ENCODE peak calls at places on chromosome 6, in four cellular contexts. One of them, this sample, is unnamed.

GRCh38 chr6:108797951-108798671 is 50.1 kb upstream of the ARMC2 start:
- DNase-seq in NCI-H69: no peak
- DNase-seq in AG20443: no peak
- DNase-seq in progenitor cell of endocrine pancreas: no peak
- DNase-seq in this sample: no peak

GRCh38 chr6:118980063-118980462 is 45.1 kb upstream of the MCM9 start:
- DNase-seq in AG20443: no peak
- DNase-seq in NCI-H69: no peak
- DNase-seq in progenitor cell of endocrine pancreas: no peak
- DNase-seq in this sample: no peak

GRCh38 chr6:68559716-68560115 is 75.4 kb upstream of the ADGRB3 start:
- DNase-seq in AG20443: no peak
- DNase-seq in progenitor cell of endocrine pancreas: no peak
- DNase-seq in NCI-H69: peak; percentile 86
- DNase-seq in this sample: no peak

GRCh38 chr6:156904176-156904967 is 127.2 kb downstream of the ARID1B start:
- DNase-seq in NCI-H69: peak; percentile 37
- DNase-seq in AG20443: no peak
- DNase-seq in progenitor cell of endocrine pancreas: no peak
- DNase-seq in this sample: no peak

GRCh38 chr6:166862287-166862977 is 93.9 kb downstream of the RNASET2 start:
- DNase-seq in AG20443: peak; percentile 33
- DNase-seq in NCI-H69: peak; percentile 66
- DNase-seq in progenitor cell of endocrine pancreas: peak; percentile 23
- DNase-seq in this sample: no peak

GRCh38 chr6:118506071-118506638 is 41.9 kb upstream of the PLN start:
- DNase-seq in AG20443: no peak
- DNase-seq in NCI-H69: peak; percentile 82
- DNase-seq in progenitor cell of endocrine pancreas: no peak
- DNase-seq in this sample: no peak

GRCh38 chr6:37283786-37284185 is 25.8 kb upstream of the TMEM217 start:
- DNase-seq in AG20443: peak; percentile 51
- DNase-seq in NCI-H69: no peak
- DNase-seq in progenitor cell of endocrine pancreas: no peak
- DNase-seq in this sample: no peak

GRCh38 chr6:34200340-34200971 is 36.2 kb upstream of the HMGA1 start:
- DNase-seq in progenitor cell of endocrine pancreas: no peak
- DNase-seq in NCI-H69: peak; percentile 26
- DNase-seq in AG20443: no peak
- DNase-seq in this sample: no peak

GRCh38 chr6:5747379-5747778 is 259.3 kb downstream of the NRN1 start:
- DNase-seq in AG20443: no peak
- DNase-seq in NCI-H69: peak; percentile 32
- DNase-seq in progenitor cell of endocrine pancreas: no peak
- DNase-seq in this sample: no peak

GRCh38 chr6:157520117-157520406 is 139.1 kb downstream of the ZDHHC14 start:
- DNase-seq in AG20443: no peak
- DNase-seq in NCI-H69: no peak
- DNase-seq in progenitor cell of endocrine pancreas: no peak
- DNase-seq in this sample: no peak

GRCh38 chr6:138105880-138106664 is 1.1 kb downstream of the PERP start:
- DNase-seq in NCI-H69: peak; percentile 95
- DNase-seq in AG20443: no peak
- DNase-seq in progenitor cell of endocrine pancreas: no peak
- DNase-seq in this sample: no peak

GRCh38 chr6:151974061-151974617 is 166.7 kb downstream of the ESR1 start:
- DNase-seq in NCI-H69: no peak
- DNase-seq in AG20443: no peak
- DNase-seq in progenitor cell of endocrine pancreas: no peak
- DNase-seq in this sample: no peak

GRCh38 chr6:7267521-7268091 is 45.4 kb downstream of the SSR1 start:
- DNase-seq in progenitor cell of endocrine pancreas: no peak
- DNase-seq in AG20443: peak; percentile 96
- DNase-seq in NCI-H69: peak; percentile 84
- DNase-seq in this sample: peak; percentile 25

GRCh38 chr6:117907600-117908245 is 659 bp downstream of the SLC35F1 start:
- DNase-seq in AG20443: peak; percentile 29
- DNase-seq in NCI-H69: peak; percentile 51
- DNase-seq in progenitor cell of endocrine pancreas: peak; percentile 39
- DNase-seq in this sample: no peak

GRCh38 chr6:37625591-37626374 is 71.9 kb downstream of the MDGA1 start:
- DNase-seq in AG20443: no peak
- DNase-seq in progenitor cell of endocrine pancreas: no peak
- DNase-seq in NCI-H69: peak; percentile 31
- DNase-seq in this sample: no peak

GRCh38 chr6:147043994-147044477 is 160.2 kb upstream of the STXBP5 start:
- DNase-seq in progenitor cell of endocrine pancreas: no peak
- DNase-seq in AG20443: no peak
- DNase-seq in NCI-H69: peak; percentile 83
- DNase-seq in this sample: no peak

GRCh38 chr6:158706369-158706982 is 56.6 kb downstream of the SYTL3 start:
- DNase-seq in progenitor cell of endocrine pancreas: no peak
- DNase-seq in NCI-H69: peak; percentile 79
- DNase-seq in AG20443: peak; percentile 56
- DNase-seq in this sample: peak; percentile 30

GRCh38 chr6:145194389-145194788 is 540.9 kb downstream of the EPM2A start:
- DNase-seq in progenitor cell of endocrine pancreas: no peak
- DNase-seq in NCI-H69: no peak
- DNase-seq in AG20443: no peak
- DNase-seq in this sample: no peak

GRCh38 chr6:138571174-138571573 is 71.9 kb upstream of the NHSL1 start:
- DNase-seq in progenitor cell of endocrine pancreas: no peak
- DNase-seq in NCI-H69: peak; percentile 71
- DNase-seq in AG20443: no peak
- DNase-seq in this sample: no peak

GRCh38 chr6:156887623-156888269 is 110.6 kb downstream of the ARID1B start:
- DNase-seq in AG20443: no peak
- DNase-seq in progenitor cell of endocrine pancreas: no peak
- DNase-seq in NCI-H69: no peak
- DNase-seq in this sample: no peak

GRCh38 chr6:27281569-27281968 is 30.5 kb downstream of the POM121L2 start:
- DNase-seq in AG20443: no peak
- DNase-seq in progenitor cell of endocrine pancreas: no peak
- DNase-seq in NCI-H69: no peak
- DNase-seq in this sample: no peak

GRCh38 chr6:170344631-170345576 is 38.3 kb downstream of the FAM120B start:
- DNase-seq in progenitor cell of endocrine pancreas: no peak
- DNase-seq in NCI-H69: peak; percentile 93
- DNase-seq in AG20443: peak; percentile 45
- DNase-seq in this sample: no peak

GRCh38 chr6:129203190-129203900 is 320.4 kb downstream of the LAMA2 start:
- DNase-seq in progenitor cell of endocrine pancreas: no peak
- DNase-seq in NCI-H69: no peak
- DNase-seq in AG20443: no peak
- DNase-seq in this sample: no peak

GRCh38 chr6:158040804-158041347 is 59.2 kb downstream of the SYNJ2 start:
- DNase-seq in progenitor cell of endocrine pancreas: no peak
- DNase-seq in NCI-H69: no peak
- DNase-seq in AG20443: no peak
- DNase-seq in this sample: no peak

GRCh38 chr6:125871365-125871764 is 80.6 kb downstream of the NCOA7 start:
- DNase-seq in AG20443: no peak
- DNase-seq in NCI-H69: peak; percentile 86
- DNase-seq in progenitor cell of endocrine pancreas: no peak
- DNase-seq in this sample: no peak

GRCh38 chr6:30061766-30062458 is 847 bp downstream of the POLR1H start:
- DNase-seq in AG20443: peak; percentile 33
- DNase-seq in progenitor cell of endocrine pancreas: no peak
- DNase-seq in NCI-H69: peak; percentile 57
- DNase-seq in this sample: no peak

GRCh38 chr6:22906091-22906549 is 336.8 kb downstream of the HDGFL1 start:
- DNase-seq in progenitor cell of endocrine pancreas: no peak
- DNase-seq in NCI-H69: peak; percentile 39
- DNase-seq in AG20443: peak; percentile 56
- DNase-seq in this sample: no peak

This sample was measured in LNCaP clone FGC.